ENCODE peak calls at places on chromosomes 3 and 15, in six cellular contexts. I is ovary, W is stomach, A is HepG2, E is transverse colon, O is H1. S is an unnamed sample. For H3K36me3, the result is how much of the 10 kb centered on the place peaks cover.

GRCh38 chr3:195583831-195584542 is at the start of gene APOD:
- DNase-seq in I (peak), W (no peak), A (no peak), E (peak), O (no peak), S (no peak)

GRCh38 chr3:42659451-42660130 is 6.1 kb downstream of the ZBTB47 start:
- DNase-seq in I (peak), W (no peak), A (no peak), E (no peak), O (no peak), S (peak)

GRCh38 chr15:95162521-95162920 is 931.2 kb downstream of the MCTP2 start:
- DNase-seq in I (no peak), W (no peak), A (no peak), E (no peak), O (no peak), S (no peak)

GRCh38 chr3:74614133-74614967 is at the start of gene CNTN3:
- DNase-seq in I (peak), W (peak), A (no peak), E (peak), O (no peak), S (no peak)

GRCh38 chr15:68729789-68730201 is 90.9 kb downstream of the ANP32A start:
- DNase-seq in I (no peak), W (no peak), A (no peak), E (no peak), O (no peak), S (no peak)

GRCh38 chr3:187210555-187211327 is 13.5 kb downstream of the RTP1 start:
- DNase-seq in I (no peak), W (no peak), A (no peak), E (no peak), O (no peak), S (no peak)

GRCh38 chr15:70597056-70597603 is 166.2 kb downstream of the UACA start:
- DNase-seq in I (no peak), W (no peak), A (peak), E (no peak), O (no peak), S (peak)

GRCh38 chr3:44870375-44871061 is 3.9 kb upstream of the TGM4 start:
- DNase-seq in I (no peak), W (peak), A (peak), E (peak), O (no peak), S (no peak)

GRCh38 chr15:93152264-93152884 is 63.4 kb upstream of the RGMA start:
- DNase-seq in I (no peak), W (no peak), A (no peak), E (peak), O (no peak), S (no peak)

GRCh38 chr3:113274959-113275556 is 63.7 kb downstream of the BOC start:
- DNase-seq in I (no peak), W (no peak), A (no peak), E (no peak), O (no peak), S (no peak)

GRCh38 chr3:189117087-189117486 is 54.7 kb upstream of the TPRG1 start:
- DNase-seq in I (no peak), W (no peak), A (no peak), E (no peak), O (no peak), S (no peak)

GRCh38 chr3:41148446-41148845 is 50.9 kb upstream of the CTNNB1 start:
- DNase-seq in I (no peak), W (no peak), A (no peak), E (no peak), O (no peak), S (no peak)

GRCh38 chr15:59931642-59932296 is 72.3 kb upstream of the FOXB1 start:
- DNase-seq in I (no peak), W (no peak), A (no peak), E (no peak), O (no peak), S (no peak)

GRCh38 chr3:114632757-114633424 is 339.1 kb downstream of the TIGIT start:
- DNase-seq in I (no peak), W (no peak), A (no peak), E (no peak), O (no peak), S (no peak)

GRCh38 chr15:101124731-101125558 is 126.9 kb downstream of the CHSY1 start:
- DNase-seq in I (no peak), W (no peak), A (no peak), E (no peak), O (no peak), S (no peak)

GRCh38 chr3:47617061-47618010 is 38.7 kb upstream of the CSPG5 start:
- DNase-seq in I (no peak), W (no peak), A (peak), E (no peak), O (no peak), S (no peak)

GRCh38 chr3:160180581-160181216 is 44.5 kb upstream of the C3orf80 start:
- DNase-seq in I (no peak), W (no peak), A (no peak), E (no peak), O (no peak), S (peak)

GRCh38 chr3:105606052-105606451 is 239.3 kb downstream of the ALCAM start:
- DNase-seq in I (no peak), W (no peak), A (no peak), E (no peak), O (no peak), S (no peak)

GRCh38 chr15:46260937-46261336 is 626.1 kb downstream of the SQOR start:
- DNase-seq in I (no peak), W (no peak), A (no peak), E (no peak), O (peak), S (no peak)

GRCh38 chr3:122923611-122924010 is 104.0 kb downstream of the SEMA5B start:
- DNase-seq in I (no peak), W (no peak), A (no peak), E (no peak), O (no peak), S (no peak)

GRCh38 chr15:58019503-58020376 is 45.8 kb downstream of the ALDH1A2 start:
- DNase-seq in I (no peak), W (no peak), A (no peak), E (no peak), O (no peak), S (no peak)

GRCh38 chr3:46986782-46987484 is 7.5 kb downstream of the NBEAL2 start:
- DNase-seq in I (no peak), W (no peak), A (no peak), E (no peak), O (no peak), S (no peak)

GRCh38 chr3:112481342-112481870 is 17.9 kb downstream of the BTLA start:
- DNase-seq in I (no peak), W (no peak), A (no peak), E (no peak), O (no peak), S (no peak)

GRCh38 chr3:148366743-148367410 is 330.8 kb upstream of the AGTR1 start:
- DNase-seq in I (no peak), W (no peak), A (no peak), E (no peak), O (no peak), S (no peak)

GRCh38 chr3:12831582-12831866 is 9.8 kb downstream of the RPL32 start:
- DNase-seq in I (no peak), W (no peak), A (no peak), E (no peak), O (no peak), S (no peak)

GRCh38 chr15:34849364-34849959 is 54.1 kb upstream of the ACTC1 start:
- DNase-seq in I (no peak), W (no peak), A (no peak), E (no peak), O (no peak), S (no peak)

GRCh38 chr15:74725845-74726773 is 781 bp upstream of the CYP1A1 start:
- DNase-seq in I (peak), W (peak), A (peak), E (peak), O (no peak), S (no peak)

GRCh38 chr3:158663832-158664231 is 8.6 kb downstream of the LXN start:
- DNase-seq in I (no peak), W (no peak), A (no peak), E (no peak), O (no peak), S (no peak)

DNA sequence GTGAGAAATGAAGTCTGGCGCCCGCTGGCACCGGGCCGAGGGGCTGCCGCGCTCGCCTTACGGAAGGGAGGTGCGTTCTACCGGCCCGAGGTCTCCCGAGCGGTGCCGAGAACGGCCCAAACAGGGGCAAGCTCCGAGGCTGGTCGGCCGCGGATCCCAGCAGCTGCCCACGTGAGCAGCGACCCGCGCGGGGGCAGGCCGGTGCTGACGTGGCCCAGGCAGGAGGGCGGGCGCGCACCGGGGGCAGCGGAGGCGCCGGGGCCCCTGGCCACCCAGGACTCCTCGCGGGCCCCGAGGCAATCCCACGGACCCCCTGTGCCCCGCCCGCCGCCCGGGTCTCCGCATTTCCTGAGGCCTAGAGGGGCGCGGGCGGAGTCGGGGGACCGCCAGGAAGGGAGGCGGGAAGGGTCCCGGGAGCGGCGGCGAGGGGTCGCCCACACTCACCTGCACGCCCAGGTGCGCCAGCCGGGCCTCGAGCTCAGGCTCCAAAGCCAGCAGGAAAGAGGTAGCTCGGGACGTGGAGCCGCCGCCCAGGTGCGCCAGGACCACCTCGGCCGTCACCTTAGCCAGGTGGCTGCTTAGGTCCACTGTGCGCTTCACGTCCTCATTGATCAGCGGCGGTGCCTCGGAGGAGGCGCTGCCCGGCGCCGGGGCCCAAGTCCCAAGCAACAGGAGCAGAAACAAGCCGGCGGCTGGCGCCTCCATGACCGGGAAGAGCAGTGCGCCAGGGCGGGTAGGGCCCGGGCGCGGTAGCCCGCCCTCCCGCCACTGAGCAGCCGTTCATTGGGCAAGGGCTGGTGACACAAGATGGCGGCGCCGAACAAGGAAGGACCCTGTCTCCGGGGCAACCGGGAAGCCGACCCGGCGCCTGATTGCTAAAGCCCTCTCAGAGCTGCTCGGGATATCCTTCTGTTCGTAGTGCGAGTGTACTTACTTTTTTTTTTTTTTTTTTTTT is at the start of gene RPN1:
- DNase-seq in I (peak), W (peak), A (peak), E (peak), O (peak), S (peak)
- TF ChIP-seq EP300 in I (no peak), W (no peak), A (no peak), E (no peak), O (no peak), S (no peak)

GRCh38 chr15:90449206-90449735 is 61.2 kb downstream of the IQGAP1 start:
- DNase-seq in I (no peak), W (no peak), A (no peak), E (no peak), O (no peak), S (no peak)

GRCh38 chr15:90456236-90456635 is 68.2 kb downstream of the IQGAP1 start:
- DNase-seq in I (no peak), W (no peak), A (no peak), E (no peak), O (peak), S (no peak)

DNA sequence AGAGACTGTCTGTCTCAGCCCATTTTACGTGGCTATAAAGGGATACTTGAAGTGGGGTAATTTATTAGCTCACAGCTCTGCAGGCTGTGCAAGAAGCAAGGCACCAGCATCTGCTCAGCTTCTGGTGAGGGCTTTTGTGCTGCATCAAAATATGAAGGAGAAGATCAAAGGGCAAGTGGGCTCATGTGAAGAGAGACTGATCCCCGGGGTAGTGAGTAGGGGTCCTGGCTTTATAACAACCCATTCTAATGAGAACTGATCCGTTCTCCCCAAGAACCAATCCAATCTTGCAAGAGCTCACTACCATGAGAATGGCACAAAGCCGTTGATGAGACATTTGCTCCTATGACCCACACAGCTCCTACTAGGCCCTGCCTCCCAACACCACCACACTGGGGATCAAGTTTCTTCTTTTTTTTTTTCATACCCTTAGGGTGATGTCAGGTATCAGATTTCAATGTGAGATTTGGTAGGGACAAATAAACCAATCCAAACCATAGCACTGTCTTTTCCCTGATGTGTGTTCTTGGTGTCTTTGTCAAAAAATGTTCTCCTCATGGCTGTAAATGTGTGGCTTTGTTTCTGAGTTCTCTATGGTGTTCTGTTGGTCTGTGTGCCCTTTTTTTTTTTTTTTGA is 63.3 kb downstream of the IQGAP1 start:
- DNase-seq in I (no peak), W (no peak), A (no peak), E (no peak), O (peak), S (no peak)
- H3K36me3 ChIP-seq in I (under half), W (half or more), A (under half), E (half or more), O (under half), S (half or more)

GRCh38 chr3:64935995-64936394 is 248.2 kb upstream of the ADAMTS9 start:
- DNase-seq in I (no peak), W (no peak), A (no peak), E (no peak), O (no peak), S (no peak)
- H3K27ac ChIP-seq in I (no peak), W (peak), A (no peak), E (no peak), O (no peak), S (peak)

GRCh38 chr3:67296039-67296892 is 298.2 kb downstream of the KBTBD8 start:
- DNase-seq in I (no peak), W (no peak), A (peak), E (no peak), O (peak), S (no peak)
- TF ChIP-seq EP300 in I (no peak), W (no peak), A (peak), E (no peak), O (peak), S (no peak)

DNA sequence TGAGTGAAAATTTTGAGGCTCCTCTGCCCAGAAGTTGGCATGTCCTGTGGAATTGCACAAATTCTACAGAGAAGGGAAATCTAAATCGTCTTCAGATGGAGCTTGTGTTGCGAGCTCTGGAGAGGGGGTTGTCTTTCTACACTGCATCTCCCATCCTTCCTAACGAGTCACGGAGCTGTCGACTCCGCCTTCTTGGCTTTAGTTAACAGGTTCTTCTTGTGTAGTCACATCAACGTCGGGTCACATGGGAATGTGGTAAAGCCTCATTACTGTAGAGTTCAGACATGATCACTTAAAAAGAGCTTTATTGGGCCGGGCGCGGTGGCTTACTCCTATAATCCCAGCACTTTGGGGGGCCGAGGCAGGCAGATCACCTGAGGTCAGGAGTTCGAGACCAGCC is 60.0 kb downstream of the DNASE1L3 start:
- DNase-seq in I (no peak), W (no peak), A (no peak), E (no peak), O (no peak), S (no peak)
- H3K36me3 ChIP-seq in I (under half), W (half or more), A (half or more), E (half or more), O (under half), S (half or more)

GRCh38 chr3:141386080-141386594 is 17.8 kb downstream of the ZBTB38 start:
- DNase-seq in I (no peak), W (no peak), A (no peak), E (no peak), O (no peak), S (no peak)

GRCh38 chr3:141384157-141384556 is 15.9 kb downstream of the ZBTB38 start:
- DNase-seq in I (no peak), W (no peak), A (no peak), E (no peak), O (no peak), S (no peak)

GRCh38 chr3:141386611-141387110 is 18.4 kb downstream of the ZBTB38 start:
- DNase-seq in I (no peak), W (no peak), A (no peak), E (no peak), O (no peak), S (no peak)

GRCh38 chr3:141384575-141384974 is 16.3 kb downstream of the ZBTB38 start:
- DNase-seq in I (no peak), W (no peak), A (no peak), E (no peak), O (no peak), S (no peak)

GRCh38 chr3:141385386-141386079 is 17.2 kb downstream of the ZBTB38 start:
- DNase-seq in I (no peak), W (no peak), A (no peak), E (no peak), O (no peak), S (no peak)
- H3K27ac ChIP-seq in I (no peak), W (peak), A (no peak), E (peak), O (no peak), S (peak)

GRCh38 chr3:11095932-11096265 is 58.4 kb upstream of the HRH1 start:
- DNase-seq in I (no peak), W (no peak), A (no peak), E (no peak), O (no peak), S (no peak)

GRCh38 chr3:11099306-11099705 is 55.0 kb upstream of the HRH1 start:
- DNase-seq in I (no peak), W (no peak), A (no peak), E (no peak), O (no peak), S (no peak)

GRCh38 chr3:11093823-11094340 is 60.4 kb upstream of the HRH1 start:
- DNase-seq in I (no peak), W (no peak), A (no peak), E (no peak), O (no peak), S (no peak)

GRCh38 chr3:11091791-11092190 is 62.5 kb upstream of the HRH1 start:
- DNase-seq in I (no peak), W (no peak), A (no peak), E (no peak), O (no peak), S (no peak)

DNA sequence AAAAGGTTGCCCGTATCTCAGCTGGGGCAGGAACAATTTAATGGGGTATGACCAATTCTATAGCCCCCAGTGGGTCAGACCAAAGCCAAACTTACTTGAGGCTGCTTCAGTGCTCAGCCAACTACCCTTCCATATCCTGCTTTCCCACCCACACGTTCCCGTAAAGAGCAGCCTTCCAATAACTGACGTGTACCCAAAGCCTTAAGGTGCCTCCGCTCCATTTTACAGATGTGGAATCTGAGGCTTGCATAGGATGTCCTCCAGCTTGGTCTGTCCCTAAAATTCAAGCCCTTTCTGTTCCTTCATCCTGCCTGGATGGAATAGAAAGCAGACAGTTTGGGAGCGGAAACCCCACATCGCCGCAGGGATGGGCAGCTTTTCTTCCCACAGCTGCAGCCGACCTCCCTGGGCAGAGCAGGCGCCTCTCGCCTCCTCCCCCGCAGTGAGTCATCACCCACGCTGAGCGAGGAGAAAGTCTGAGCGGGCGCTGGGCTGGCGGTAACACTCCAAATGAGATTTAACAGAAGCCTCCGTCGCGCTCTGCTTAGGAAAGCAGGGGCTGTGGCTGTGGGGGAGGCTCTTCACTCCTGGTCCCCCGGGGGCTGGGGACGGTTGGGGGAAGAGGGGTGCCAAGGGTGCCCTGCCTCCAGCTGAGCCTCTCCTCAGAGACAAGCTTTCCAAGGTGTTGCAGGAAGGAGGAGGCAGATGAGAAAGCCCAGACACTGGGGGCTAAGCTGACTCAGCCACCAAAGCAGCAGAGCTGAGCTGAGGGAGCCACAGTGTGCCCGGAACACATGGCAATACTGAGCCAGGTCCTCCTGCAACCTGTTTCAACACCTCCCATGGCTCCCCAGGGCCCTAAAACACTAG is 57.8 kb upstream of the HRH1 start:
- DNase-seq in I (peak), W (peak), A (no peak), E (peak), O (no peak), S (no peak)
- TF ChIP-seq EP300 in I (no peak), W (peak), A (no peak), E (peak), O (no peak), S (peak)